ENCODE peak calls at places on chromosomes 12 and 14, in six cellular contexts. F is GM20000, P is choroid plexus epithelial cell, E is HL-60, U is activated B cell treated with CpG ODN at 0.5 μM for 24 hours, R is progenitor cell of endocrine pancreas. K is an unnamed sample.

GRCh38 chr12:128684357-128684756 is 139.4 kb downstream of the SLC15A4 start:
- DNase-seq in R (no peak), F (no peak), P (no peak), U (no peak), E (no peak), K (no peak)

GRCh38 chr14:61493239-61493638 is 171.9 kb downstream of the PRKCH start:
- DNase-seq in E (no peak), P (peak), U (no peak), F (no peak), R (no peak), K (no peak)

GRCh38 chr14:21978184-21978998 is 304.8 kb upstream of the OR4E1 start:
- DNase-seq in U (no peak), R (peak), F (peak), P (peak), E (peak), K (no peak)

GRCh38 chr14:34496679-34497513 is 34.9 kb upstream of the SPTSSA start:
- DNase-seq in R (no peak), U (no peak), P (peak), E (peak), F (no peak), K (no peak)

GRCh38 chr14:75711796-75712211 is 50.8 kb downstream of the TTLL5 start:
- DNase-seq in E (no peak), F (peak), P (peak), R (peak), U (no peak), K (no peak)

GRCh38 chr14:63713058-63713457 is 14.8 kb downstream of the SGPP1 start:
- DNase-seq in E (no peak), F (no peak), U (no peak), R (no peak), P (no peak), K (no peak)

GRCh38 chr12:64466178-64466577 is 14.3 kb downstream of the TBK1 start:
- DNase-seq in E (no peak), U (no peak), P (no peak), F (no peak), R (no peak), K (no peak)

GRCh38 chr12:103698752-103699540 is 111.9 kb downstream of the STAB2 start:
- DNase-seq in P (no peak), F (no peak), R (no peak), E (peak), U (no peak), K (no peak)

GRCh38 chr12:30753761-30754382 is 879 bp downstream of the CAPRIN2 start:
- DNase-seq in R (no peak), E (no peak), U (no peak), P (peak), F (no peak), K (no peak)

GRCh38 chr12:105706321-105706972 is 376.0 kb downstream of the C12orf75 start:
- DNase-seq in F (no peak), R (no peak), U (no peak), P (peak), E (no peak), K (no peak)

GRCh38 chr12:44930972-44931600 is 55.0 kb upstream of the NELL2 start:
- DNase-seq in E (no peak), R (no peak), F (peak), P (peak), U (no peak), K (no peak)

GRCh38 chr12:114384746-114385145 is 21.2 kb downstream of the TBX5 start:
- DNase-seq in U (no peak), F (no peak), R (no peak), P (no peak), E (no peak), K (no peak)

GRCh38 chr14:51180577-51180976 is 59.5 kb upstream of the TMX1 start:
- DNase-seq in E (no peak), F (peak), P (no peak), U (peak), R (no peak), K (no peak)

GRCh38 chr12:109728921-109729836 is 15.6 kb downstream of the FAM222A start:
- DNase-seq in P (no peak), F (no peak), E (no peak), R (no peak), U (no peak), K (no peak)

GRCh38 chr14:105324080-105324778 is 9.7 kb downstream of the PACS2 start:
- DNase-seq in E (no peak), R (no peak), P (peak), F (no peak), U (no peak), K (no peak)

GRCh38 chr12:70779250-70779649 is 141.3 kb downstream of the PTPRR start:
- DNase-seq in U (no peak), P (no peak), F (no peak), R (no peak), E (no peak), K (no peak)

GRCh38 chr14:35404496-35405303 is at the start of gene NFKBIA:
- DNase-seq in P (peak), E (peak), U (peak), F (peak), R (peak), K (peak)

GRCh38 chr12:19198272-19198671 is 68.7 kb downstream of the PLEKHA5 start:
- DNase-seq in R (no peak), U (no peak), F (no peak), P (peak), E (no peak), K (no peak)

GRCh38 chr14:73771848-73772705 is 57.9 kb upstream of the PNMA1 start:
- DNase-seq in P (peak), U (peak), E (peak), F (peak), R (no peak), K (no peak)

GRCh38 chr14:52951730-52952481 is 1.1 kb upstream of the FERMT2 start:
- DNase-seq in P (peak), U (no peak), E (no peak), R (no peak), F (peak), K (no peak)

GRCh38 chr14:87066221-87066817 is 926.7 kb downstream of the GALC start:
- DNase-seq in U (no peak), E (no peak), P (peak), F (no peak), R (no peak), K (no peak)

GRCh38 chr14:91021991-91022621 is 38.3 kb downstream of the RPS6KA5 start:
- DNase-seq in E (no peak), F (no peak), U (no peak), R (no peak), P (no peak), K (no peak)

DNA sequence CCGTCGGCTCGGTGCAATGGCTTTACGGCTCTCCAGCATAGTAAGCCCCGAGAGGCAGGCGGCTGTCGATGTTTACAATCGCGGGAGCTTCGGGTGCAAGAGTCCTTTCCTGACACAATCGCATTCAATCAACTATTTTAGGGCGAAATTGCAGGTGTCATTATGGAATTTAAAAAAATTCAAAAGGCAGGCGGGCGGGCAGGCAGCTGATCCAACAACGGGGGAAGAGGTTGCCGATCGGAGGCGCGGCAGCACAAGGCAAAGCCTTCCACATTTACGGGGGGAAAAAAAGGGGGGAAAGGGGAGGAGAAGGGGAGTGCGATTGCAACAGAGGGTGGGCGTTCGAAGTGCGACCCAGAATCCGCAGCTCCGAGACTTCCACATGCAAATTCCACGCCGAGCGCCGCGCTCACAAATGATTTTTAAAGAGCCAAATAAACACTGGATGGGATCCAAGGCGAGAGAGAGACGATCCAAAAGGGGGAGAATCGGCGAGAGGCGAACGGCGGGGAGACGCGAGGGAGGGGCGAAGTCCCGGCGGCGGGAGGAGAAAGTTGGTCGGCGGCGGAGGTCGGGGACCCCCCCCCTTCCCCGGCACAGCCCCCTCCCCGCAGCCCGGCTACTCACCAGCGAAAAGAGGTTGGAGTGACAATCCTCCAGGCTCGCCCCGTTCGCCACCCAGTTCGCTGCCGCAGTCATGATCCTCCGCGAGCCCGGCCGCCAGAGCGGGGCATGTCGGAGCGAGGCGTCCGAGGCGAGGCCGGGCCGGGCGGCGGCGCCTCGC is 868 bp downstream of the MED13L start:
- DNase-seq in F (peak), P (peak), E (peak), U (peak), R (peak), K (peak)
- TF ChIP-seq CTCF in F (no peak), P (peak), E (no peak), U (no peak), R (no peak), K (no peak)

DNA sequence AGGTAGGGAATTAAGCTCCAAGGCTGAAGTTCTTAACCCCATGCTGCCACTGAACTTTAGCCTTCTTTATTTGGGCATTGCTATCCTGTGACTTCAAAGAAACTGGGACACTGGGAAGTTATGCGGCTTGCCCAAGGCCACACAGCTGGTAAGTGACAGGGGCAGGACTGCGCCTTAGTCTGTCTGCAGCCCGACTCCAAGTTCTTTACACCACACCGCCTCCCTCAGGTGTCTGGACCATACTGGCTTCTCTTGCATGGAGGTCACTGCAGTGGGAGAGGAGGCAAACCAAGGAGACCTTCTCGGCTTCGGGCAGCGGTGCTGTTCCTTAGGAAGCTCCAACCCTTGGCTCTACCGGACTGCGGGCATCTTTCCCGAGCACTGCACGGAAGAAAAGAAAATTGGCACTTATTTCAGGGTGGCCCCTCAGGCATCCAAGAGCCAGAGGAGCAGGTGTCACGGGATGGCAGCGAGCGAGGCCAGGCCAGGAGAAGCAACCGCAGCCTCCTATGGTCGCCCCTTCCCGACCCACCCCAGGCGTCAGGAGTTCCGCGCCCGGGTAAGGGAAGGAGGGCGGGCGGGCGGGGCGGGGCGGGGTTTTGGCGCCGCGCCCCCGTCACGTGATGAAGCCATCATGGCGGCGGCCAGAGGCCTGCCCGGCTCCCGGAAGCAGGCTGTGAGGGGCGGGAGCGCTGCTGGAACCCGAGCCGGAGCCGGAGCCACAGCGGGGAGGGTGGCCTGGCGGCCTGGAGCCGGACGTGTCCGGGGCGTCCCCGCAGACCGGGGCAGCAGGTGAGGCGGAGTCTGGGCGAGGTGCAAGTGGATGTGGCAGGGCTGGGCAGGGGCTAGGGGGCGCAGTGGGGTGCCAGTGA is 16.4 kb upstream of the ESPL1 start:
- DNase-seq in U (peak), P (peak), R (peak), E (peak), F (peak), K (peak)
- TF ChIP-seq CTCF in U (no peak), P (peak), R (peak), E (peak), F (peak), K (no peak)

DNA sequence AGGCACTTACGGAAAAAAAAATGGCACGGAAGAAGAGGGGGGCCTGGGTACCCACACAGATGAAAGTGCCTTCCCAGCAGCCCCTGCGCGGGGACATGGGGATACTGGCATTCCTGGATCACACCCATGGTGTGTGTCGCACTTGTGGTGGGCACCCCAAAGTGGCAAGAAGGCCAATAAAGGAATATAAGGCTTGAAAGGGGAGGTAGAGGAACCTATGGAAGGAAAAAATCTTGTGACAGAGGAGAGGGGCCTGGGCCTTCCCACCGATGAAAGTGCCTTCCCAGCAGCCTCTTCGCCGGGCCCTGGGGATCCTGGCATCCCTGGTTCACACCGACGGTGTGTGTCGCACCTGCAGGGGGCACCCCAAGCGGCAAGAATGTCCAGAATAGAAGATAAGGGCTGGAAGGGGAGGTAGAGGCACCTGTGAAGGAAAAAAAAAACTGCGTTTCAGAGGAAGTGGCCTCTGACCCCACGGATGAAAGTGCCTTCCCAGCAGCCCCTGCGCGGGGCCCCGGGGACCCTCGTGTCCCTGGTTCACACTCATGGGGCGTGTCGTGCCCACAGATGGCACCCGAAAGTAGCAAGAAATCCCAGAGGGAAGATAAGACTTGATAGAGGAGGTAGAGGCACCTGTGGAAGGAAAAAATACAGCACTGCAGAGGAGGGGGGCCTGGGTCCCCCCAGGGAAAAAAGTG is 284.0 kb downstream of the ALG10 start:
- DNase-seq in P (no peak), U (no peak), E (no peak), F (no peak), R (no peak), K (no peak)
- TF ChIP-seq CTCF in P (no peak), U (no peak), E (no peak), F (no peak), R (no peak), K (no peak)

GRCh38 chr14:96754845-96755184 is 42.4 kb upstream of the VRK1 start:
- DNase-seq in P (no peak), U (no peak), E (no peak), F (no peak), R (no peak), K (no peak)
- TF ChIP-seq CTCF in P (no peak), U (no peak), E (no peak), F (no peak), R (no peak), K (no peak)

DNA sequence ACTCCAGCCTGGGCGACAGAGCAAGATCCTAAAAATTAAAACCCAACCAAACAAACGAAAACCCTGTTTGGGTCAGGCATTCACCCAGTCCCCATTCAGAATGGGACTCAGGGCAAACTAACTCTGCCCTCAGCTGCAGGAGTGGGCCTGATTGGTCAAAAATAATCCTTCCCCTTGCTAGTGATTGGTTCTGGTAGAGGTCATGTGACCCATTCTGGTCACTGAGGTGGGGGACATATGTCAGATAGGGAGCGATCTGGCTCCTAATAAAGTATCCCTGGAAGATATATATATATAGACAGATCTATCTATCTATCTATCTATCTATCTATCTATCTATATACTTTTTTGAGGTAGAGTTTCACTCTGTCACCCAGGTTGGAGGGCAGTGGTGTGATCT is 29.5 kb upstream of the MED13L start:
- DNase-seq in U (no peak), R (no peak), E (no peak), P (no peak), F (no peak), K (no peak)
- TF ChIP-seq CTCF in U (no peak), R (no peak), E (no peak), P (no peak), F (no peak), K (no peak)

DNA sequence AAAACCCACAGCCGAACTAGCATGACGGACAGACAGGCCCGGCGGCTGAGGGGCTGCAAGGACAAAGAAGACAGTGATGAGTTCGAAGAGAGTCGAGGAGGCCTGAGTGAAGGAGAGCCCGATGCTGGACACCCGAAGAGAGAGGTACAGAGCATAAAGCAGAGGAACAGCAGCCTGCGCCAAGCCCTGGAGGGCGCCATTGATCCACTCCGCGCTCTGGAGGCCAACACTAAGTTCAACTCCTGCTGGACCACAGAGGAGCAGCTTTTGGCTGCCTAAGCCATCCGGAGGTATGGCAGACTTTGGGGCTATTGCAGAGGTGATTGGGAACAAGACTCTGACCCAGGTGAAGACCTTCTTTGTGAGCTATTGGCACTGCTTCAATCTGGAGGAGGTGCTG is 7.8 kb upstream of the PLXNC1 start:
- DNase-seq in U (no peak), P (peak), E (peak), R (no peak), F (peak), K (no peak)
- TF ChIP-seq CTCF in U (no peak), P (peak), E (peak), R (peak), F (peak), K (peak)

K was measured in type B pancreatic cell.